ENCODE peak calls at places on chromosomes 4 and X, in five cellular contexts. O is progenitor cell of endocrine pancreas, C is fibroblast of the aortic adventitia, V is mesothelial cell of epicardium, G is IMR-90. I is an unnamed sample.

GRCh38 chr4:189021831-189022230 is 882.6 kb downstream of the TRIML1 start:
- DNase-seq in O (no peak), G (peak), V (no peak), C (peak), I (no peak)

GRCh38 chrX:2548731-2549423 is 48.1 kb upstream of the DHRSX start:
- DNase-seq in C (no peak), G (no peak), V (no peak), O (no peak), I (no peak)

GRCh38 chr4:128711361-128711760 is 98.1 kb upstream of the JADE1 start:
- DNase-seq in O (no peak), G (no peak), C (peak), V (no peak), I (no peak)

GRCh38 chr4:76637704-76638361 is 202.8 kb downstream of the SHROOM3 start:
- DNase-seq in O (no peak), C (peak), G (peak), V (no peak), I (no peak)

GRCh38 chr4:165874799-165875371 is 1.8 kb downstream of the TLL1 start:
- DNase-seq in V (no peak), G (no peak), C (no peak), O (peak), I (peak)

GRCh38 chr4:76892001-76892400 is 5.9 kb downstream of the SOWAHB start:
- DNase-seq in C (no peak), V (no peak), O (no peak), G (peak), I (no peak)

GRCh38 chr4:40283968-40284367 is 51.2 kb upstream of the CHRNA9 start:
- DNase-seq in G (no peak), O (no peak), V (no peak), C (no peak), I (no peak)

GRCh38 chr4:114734581-114734980 is 136.0 kb downstream of the UGT8 start:
- DNase-seq in G (no peak), C (no peak), V (no peak), O (no peak), I (no peak)

GRCh38 chr4:159384619-159385018 is 281.7 kb downstream of the RAPGEF2 start:
- DNase-seq in V (no peak), C (peak), O (no peak), G (no peak), I (no peak)

GRCh38 chrX:101617211-101618191 is at the start of gene ARMCX6:
- DNase-seq in C (peak), O (peak), G (peak), V (peak), I (peak)

GRCh38 chr4:126753592-126753991 is 879.2 kb upstream of the INTU start:
- DNase-seq in G (no peak), V (no peak), O (no peak), C (no peak), I (no peak)

GRCh38 chr4:150581611-150582010 is 340 bp upstream of the MAB21L2 start:
- DNase-seq in O (no peak), C (peak), G (peak), V (no peak), I (no peak)

GRCh38 chrX:129769467-129770154 is 10.1 kb upstream of the SASH3 start:
- DNase-seq in C (no peak), V (no peak), O (no peak), G (no peak), I (no peak)

GRCh38 chr4:55359397-55359916 is 13.4 kb downstream of the SRD5A3 start:
- DNase-seq in G (no peak), C (peak), V (no peak), O (no peak), I (no peak)

GRCh38 chrX:48531359-48531954 is 8.1 kb upstream of the TBC1D25 start:
- DNase-seq in G (peak), C (peak), V (no peak), O (no peak), I (no peak)

GRCh38 chr4:176791591-176792347 is 953 bp downstream of the VEGFC start:
- DNase-seq in V (peak), C (peak), O (peak), G (peak), I (no peak)

GRCh38 chrX:129665916-129666644 is 11.3 kb upstream of the APLN start:
- DNase-seq in G (peak), O (no peak), C (peak), V (no peak), I (no peak)

GRCh38 chrX:17741123-17741511 is 3.8 kb downstream of the SCML1 start:
- DNase-seq in O (no peak), C (no peak), V (no peak), G (no peak), I (no peak)

GRCh38 chrX:120536056-120536455 is 24.7 kb downstream of the CUL4B start:
- DNase-seq in G (no peak), O (no peak), V (no peak), C (no peak), I (no peak)

DNA sequence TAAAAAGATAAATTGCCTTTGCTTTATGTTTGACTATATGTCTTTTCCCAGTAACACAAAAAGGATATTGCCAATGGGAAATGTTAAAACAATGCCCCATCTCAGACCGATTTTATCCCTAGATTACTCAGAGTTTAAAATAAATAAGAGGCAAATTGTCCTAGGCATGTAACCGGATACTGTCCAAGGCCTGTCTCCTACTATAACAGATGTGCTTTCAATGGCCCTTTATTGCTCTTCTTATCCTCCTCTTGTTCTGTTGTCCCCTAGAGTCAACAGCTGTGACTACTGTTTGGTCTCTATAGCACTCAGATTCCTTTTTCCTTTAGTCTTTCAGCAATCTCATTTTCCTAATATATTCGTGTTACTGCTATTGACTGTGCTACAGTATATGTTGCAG is 66.8 kb upstream of the PLS3 start:
- DNase-seq in C (no peak), G (peak), O (no peak), V (no peak), I (no peak)
- TF ChIP-seq CTCF in C (no peak), G (no peak), O (no peak), V (no peak), I (no peak)

DNA sequence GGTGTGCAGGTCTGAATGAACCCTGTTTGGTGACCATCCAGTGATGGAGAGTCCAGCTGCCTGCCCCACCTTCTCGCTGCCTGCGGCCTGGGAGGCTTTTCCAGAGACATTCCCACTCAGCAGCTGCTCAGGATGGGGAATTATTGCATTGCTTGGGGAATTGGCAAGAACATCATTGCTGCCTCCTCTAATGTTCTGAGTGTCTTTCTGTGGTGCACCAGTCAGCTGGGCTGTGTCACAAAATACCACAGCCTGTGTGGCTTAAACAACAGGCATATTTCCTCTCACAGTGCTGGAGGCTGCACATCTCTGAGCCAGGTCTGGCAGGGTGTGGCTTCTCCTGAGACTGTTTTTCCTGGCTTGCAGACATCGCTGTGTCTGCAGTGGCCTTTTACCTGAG is 86.8 kb upstream of the AFAP1 start:
- DNase-seq in V (no peak), C (no peak), O (no peak), G (no peak), I (no peak)
- TF ChIP-seq CTCF in V (no peak), C (no peak), O (no peak), G (no peak), I (no peak)

GRCh38 chr4:1907848-1908525 is 36.8 kb downstream of the NSD2 start:
- DNase-seq in G (no peak), O (no peak), V (no peak), C (no peak), I (no peak)

GRCh38 chr4:1910643-1911042 is 39.5 kb downstream of the NSD2 start:
- DNase-seq in C (peak), O (peak), G (peak), V (no peak), I (peak)
- TF ChIP-seq CTCF in C (peak), O (peak), G (peak), V (no peak), I (peak)

DNA sequence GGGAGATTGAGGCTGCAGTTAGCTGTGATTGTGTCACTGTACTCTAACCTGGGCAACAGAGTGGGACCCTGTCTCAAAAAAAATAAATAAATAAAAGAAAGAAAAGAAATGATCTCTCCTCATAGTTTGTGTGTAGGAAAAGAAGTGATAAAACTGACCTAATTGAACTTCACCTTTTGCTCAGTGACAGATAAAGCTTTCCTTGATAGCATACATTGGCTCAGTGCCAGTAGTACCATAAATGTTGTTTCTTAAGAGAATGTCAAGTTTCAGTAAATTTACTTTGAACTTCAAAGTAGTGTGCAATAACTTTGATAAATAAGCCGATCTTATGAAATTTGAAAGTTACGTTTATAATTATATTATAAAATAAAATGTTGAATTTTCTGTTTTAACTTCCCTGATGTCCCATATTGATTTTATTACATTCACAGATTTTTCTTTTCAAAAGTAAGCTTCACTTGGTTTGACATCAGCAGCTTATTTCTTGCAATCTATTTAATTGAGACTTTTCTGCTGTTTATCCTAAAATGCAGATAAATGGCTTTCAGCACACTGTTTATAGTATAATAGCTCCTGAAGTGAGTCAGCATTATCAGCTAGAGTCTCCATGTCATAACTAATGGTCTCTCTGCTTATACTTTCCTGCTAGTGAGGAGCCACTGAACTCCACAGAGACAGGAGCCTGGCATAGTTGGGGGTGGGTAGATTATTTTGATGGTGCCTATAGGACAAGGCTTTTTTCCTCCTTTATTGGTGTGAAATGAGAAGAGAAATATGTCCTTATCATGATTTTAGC is 330.1 kb downstream of the BMPR1B start:
- DNase-seq in G (peak), V (no peak), C (peak), O (no peak), I (no peak)
- TF ChIP-seq CTCF in G (no peak), V (no peak), C (no peak), O (no peak), I (no peak)

GRCh38 chr4:91114386-91114785 is 987.2 kb downstream of the CCSER1 start:
- DNase-seq in V (no peak), C (no peak), G (no peak), O (no peak), I (no peak)

GRCh38 chr4:91108751-91109150 is 981.6 kb downstream of the CCSER1 start:
- DNase-seq in V (no peak), O (no peak), G (no peak), C (no peak), I (no peak)

GRCh38 chr4:91111556-91111955 is 984.4 kb downstream of the CCSER1 start:
- DNase-seq in O (no peak), V (no peak), G (no peak), C (no peak), I (no peak)

GRCh38 chr4:91116861-91117260 is 989.7 kb downstream of the CCSER1 start:
- DNase-seq in G (no peak), C (no peak), O (no peak), V (no peak), I (no peak)

GRCh38 chr4:91113130-91113706 is 986.0 kb downstream of the CCSER1 start:
- DNase-seq in O (no peak), C (peak), G (peak), V (no peak), I (no peak)
- TF ChIP-seq CTCF in O (peak), C (peak), G (peak), V (no peak), I (peak)

GRCh38 chrX:42087960-42088359 is 164.6 kb upstream of the CASK start:
- DNase-seq in C (no peak), V (no peak), O (no peak), G (no peak), I (no peak)
- TF ChIP-seq CTCF in C (no peak), V (no peak), O (no peak), G (no peak), I (no peak)